ENCODE peak calls at places on chromosome 22, in nine cellular contexts. F is astrocyte, I is Calu3, O is astrocyte of the spinal cord, S is hepatocyte, Y is transverse colon, H is GM06990, W is HFF-Myc, V is neural crest cell. N is an unnamed sample.

GRCh38 chr22:44746061-44746789 is 6.2 kb upstream of the ARHGAP8 start:
- DNase-seq in O (no peak), H (no peak), V (no peak), S (no peak), Y (no peak), F (no peak), I (no peak), W (no peak), N (no peak)

GRCh38 chr22:47596176-47596690 is 833.8 kb downstream of the TBC1D22A start:
- DNase-seq in S (no peak), O (no peak), Y (no peak), W (no peak), H (no peak), I (no peak), V (no peak), F (no peak), N (no peak)

GRCh38 chr22:29623553-29624169 is 20.2 kb downstream of the NF2 start:
- DNase-seq in H (no peak), V (no peak), I (no peak), W (no peak), Y (no peak), O (no peak), F (no peak), S (no peak), N (no peak)

GRCh38 chr22:19169947-19170318 is 8.6 kb downstream of the SLC25A1 start:
- DNase-seq in S (no peak), I (no peak), O (no peak), H (no peak), W (no peak), F (no peak), V (no peak), Y (no peak), N (no peak)

GRCh38 chr22:35174398-35174797 is 82.9 kb upstream of the HMGXB4 start:
- DNase-seq in Y (no peak), I (no peak), H (no peak), O (no peak), F (no peak), S (no peak), V (no peak), W (no peak), N (no peak)

GRCh38 chr22:31628969-31629723 is 32.9 kb downstream of the PISD start:
- DNase-seq in V (no peak), H (no peak), I (no peak), O (no peak), Y (no peak), W (no peak), F (no peak), S (no peak), N (no peak)

GRCh38 chr22:17807571-17808410 is 33.5 kb upstream of the BID start:
- DNase-seq in W (no peak), F (peak), H (no peak), S (no peak), Y (no peak), I (no peak), V (no peak), O (peak), N (no peak)

GRCh38 chr22:42654696-42655095 is 5.5 kb upstream of the CYB5R3 start:
- DNase-seq in I (no peak), O (no peak), V (no peak), F (no peak), W (no peak), Y (no peak), H (no peak), S (no peak), N (no peak)

GRCh38 chr22:50633771-50634170 is 5.8 kb upstream of the ARSA start:
- DNase-seq in V (no peak), W (no peak), Y (no peak), I (no peak), S (no peak), F (no peak), H (no peak), O (no peak), N (no peak)

GRCh38 chr22:27851974-27852713 is 50.6 kb upstream of the MN1 start:
- DNase-seq in V (no peak), W (no peak), Y (no peak), H (no peak), I (no peak), O (no peak), S (no peak), F (no peak), N (no peak)

GRCh38 chr22:45170001-45170466 is 6.3 kb downstream of the NUP50 start:
- DNase-seq in H (no peak), F (peak), S (no peak), Y (no peak), W (no peak), V (no peak), I (no peak), O (no peak), N (no peak)

GRCh38 chr22:35023692-35024363 is 42.1 kb upstream of the ISX start:
- DNase-seq in F (no peak), W (peak), V (peak), H (peak), Y (peak), S (peak), O (peak), I (peak), N (no peak)

GRCh38 chr22:42315392-42315756 is 44.9 kb upstream of the TCF20 start:
- DNase-seq in Y (peak), V (no peak), H (no peak), F (no peak), S (no peak), W (no peak), O (no peak), I (no peak), N (no peak)

GRCh38 chr22:42462016-42462415 is 29.8 kb upstream of the NFAM1 start:
- DNase-seq in S (no peak), H (no peak), I (no peak), Y (no peak), O (no peak), V (no peak), W (no peak), F (no peak), N (no peak)

GRCh38 chr22:48318173-48318572 is 1509.5 kb downstream of the BRD1 start:
- DNase-seq in S (no peak), O (no peak), V (no peak), Y (no peak), H (no peak), W (no peak), F (no peak), I (no peak), N (no peak)

GRCh38 chr22:28031383-28031922 is 112.4 kb upstream of the PITPNB start:
- DNase-seq in O (no peak), S (no peak), F (no peak), I (no peak), H (no peak), W (no peak), V (no peak), Y (no peak), N (no peak)

GRCh38 chr22:39250838-39251237 is 6.1 kb upstream of the PDGFB start:
- DNase-seq in O (no peak), F (no peak), I (no peak), W (no peak), Y (no peak), V (no peak), H (no peak), S (no peak), N (no peak)

GRCh38 chr22:17043521-17043920 is 35.5 kb upstream of the GAB4 start:
- DNase-seq in V (no peak), F (no peak), Y (no peak), I (no peak), O (no peak), S (no peak), W (no peak), H (no peak), N (no peak)

GRCh38 chr22:17754233-17754925 is 19.9 kb downstream of the BID start:
- DNase-seq in H (no peak), S (no peak), Y (no peak), V (no peak), O (no peak), F (no peak), W (no peak), I (peak), N (no peak)

GRCh38 chr22:31178859-31179258 is 18.9 kb downstream of the RNF185 start:
- DNase-seq in O (no peak), V (no peak), W (no peak), F (no peak), I (no peak), Y (no peak), S (no peak), H (no peak), N (no peak)

GRCh38 chr22:41437198-41437597 is 9.4 kb downstream of the TOB2 start:
- DNase-seq in V (no peak), W (no peak), O (no peak), Y (no peak), S (no peak), I (no peak), F (no peak), H (no peak), N (no peak)

GRCh38 chr22:35914665-35915476 is 113.8 kb downstream of the RBFOX2 start:
- DNase-seq in O (peak), H (no peak), I (peak), W (peak), S (peak), F (peak), V (peak), Y (peak), N (peak)

GRCh38 chr22:28366856-28367255 is 312.8 kb downstream of the TTC28 start:
- DNase-seq in Y (no peak), S (no peak), W (no peak), F (no peak), I (no peak), V (no peak), H (no peak), O (no peak), N (no peak)

GRCh38 chr22:42836026-42836425 is 21.0 kb downstream of the ARFGAP3 start:
- DNase-seq in Y (no peak), H (no peak), O (no peak), W (no peak), I (no peak), F (no peak), V (no peak), S (no peak), N (no peak)

GRCh38 chr22:45284705-45285305 is at the start of gene UPK3A:
- DNase-seq in S (peak), O (no peak), W (no peak), Y (peak), F (no peak), I (peak), V (peak), H (peak), N (no peak)

GRCh38 chr22:32637951-32638350 is 163.3 kb downstream of the FBXO7 start:
- DNase-seq in Y (no peak), I (no peak), S (no peak), H (no peak), V (no peak), O (no peak), F (no peak), W (no peak), N (no peak)

GRCh38 chr22:41361716-41362310 is 19.9 kb upstream of the TEF start:
- DNase-seq in H (no peak), V (no peak), I (no peak), Y (no peak), S (no peak), O (peak), W (no peak), F (peak), N (no peak)

GRCh38 chr22:23520875-23521441 is 59.1 kb downstream of the IGLL1 start:
- DNase-seq in Y (no peak), F (no peak), H (no peak), S (peak), I (no peak), O (peak), V (peak), W (no peak), N (peak)

GRCh38 chr22:43381693-43382092 is 30.1 kb upstream of the MPPED1 start:
- DNase-seq in I (no peak), V (no peak), Y (peak), O (no peak), S (no peak), W (no peak), F (no peak), H (no peak), N (no peak)

GRCh38 chr22:33361581-33361980 is 303.4 kb upstream of the SYN3 start:
- DNase-seq in I (no peak), S (no peak), Y (no peak), V (no peak), O (no peak), W (no peak), F (peak), H (no peak), N (no peak)

GRCh38 chr22:41919357-41920224 is 4.7 kb upstream of the SHISA8 start:
- DNase-seq in V (peak), H (peak), O (peak), S (peak), W (no peak), Y (peak), I (no peak), F (no peak), N (no peak)

DNA sequence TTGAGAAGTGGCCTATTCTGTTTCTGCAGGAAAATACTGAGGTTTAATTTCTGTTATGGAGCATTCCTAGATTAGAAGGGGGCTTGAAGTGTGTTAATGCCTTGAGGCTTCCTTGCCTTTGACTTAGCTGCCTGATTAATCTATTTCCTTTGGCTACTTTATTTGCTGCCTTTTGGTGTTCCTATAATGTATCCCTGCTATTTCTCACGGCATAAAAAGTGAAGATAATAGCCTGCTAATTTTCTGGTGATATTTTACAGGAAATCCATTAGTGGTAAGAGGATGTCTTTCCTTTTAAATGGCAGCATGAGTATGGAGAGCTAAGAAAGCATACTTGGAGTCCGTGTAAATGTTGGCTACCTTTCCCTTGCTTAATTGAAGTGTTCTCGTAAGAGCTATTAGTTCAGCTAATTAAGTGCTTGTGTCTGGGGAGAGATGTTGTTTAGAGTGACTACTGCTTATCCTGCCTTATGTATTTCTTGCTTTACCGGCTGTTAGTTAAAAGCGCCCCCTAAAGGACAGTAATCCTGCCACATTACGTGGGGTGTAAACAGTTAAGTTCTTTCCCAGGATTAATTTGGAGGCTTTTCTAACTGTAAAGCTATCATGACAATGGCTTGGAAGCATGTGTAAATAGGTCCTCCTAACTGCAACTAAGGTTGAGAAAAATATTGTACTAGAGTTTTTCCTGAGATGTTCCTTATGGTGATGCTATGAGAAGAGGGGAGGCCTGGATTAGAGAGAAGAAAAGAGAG is 45.6 kb downstream of the ZNF280B start:
- DNase-seq in F (no peak), Y (no peak), O (no peak), V (no peak), I (no peak), W (no peak), H (no peak), S (no peak), N (no peak)
- TF ChIP-seq CTCF in F (peak), Y (no peak), O (peak), V (peak), I (no peak), W (peak), H (peak), S (no peak), N (peak)

DNA sequence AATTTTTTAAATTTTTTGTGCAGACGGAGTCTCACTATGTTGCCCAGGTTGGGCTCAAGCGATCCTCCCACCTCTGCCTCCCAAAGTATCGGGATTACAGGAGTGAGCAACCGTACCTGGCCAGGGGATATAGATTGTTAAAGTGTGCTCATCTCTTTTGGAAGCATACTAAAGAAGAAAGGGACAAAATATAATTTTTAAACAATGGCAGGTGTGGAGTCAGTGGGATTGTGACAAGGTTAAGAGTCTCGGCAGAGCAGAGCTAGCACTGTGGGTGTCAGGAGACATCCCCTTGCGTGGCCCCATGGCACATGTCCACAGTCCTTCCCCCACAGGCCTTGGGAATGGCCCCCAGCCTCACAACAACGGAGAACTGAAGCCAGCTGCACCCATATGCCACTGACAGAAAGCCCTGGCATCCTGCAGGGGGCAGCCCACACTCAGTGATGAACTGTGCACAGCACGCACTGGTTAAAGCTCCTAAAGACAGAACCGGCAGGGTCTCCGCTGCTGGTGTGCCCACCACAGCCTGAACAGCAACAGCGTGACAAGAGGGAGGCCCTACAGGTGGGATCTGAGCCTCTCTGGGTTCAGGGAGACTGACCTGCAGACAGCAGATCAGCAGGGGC is 29.9 kb downstream of the SERPIND1 start:
- DNase-seq in I (peak), O (peak), H (no peak), S (peak), V (peak), W (peak), F (no peak), Y (peak), N (peak)
- TF ChIP-seq CTCF in I (peak), O (peak), H (peak), S (peak), V (peak), W (peak), F (peak), Y (peak), N (peak)

GRCh38 chr22:49549256-49549655 is 278.4 kb downstream of the BRD1 start:
- DNase-seq in H (no peak), F (no peak), O (no peak), V (no peak), Y (no peak), I (no peak), W (no peak), S (no peak), N (no peak)
- TF ChIP-seq CTCF in H (no peak), F (no peak), O (no peak), V (no peak), Y (no peak), I (no peak), W (no peak), S (no peak), N (no peak)

GRCh38 chr22:25110596-25110845 is 89.1 kb upstream of the CRYBB3 start:
- DNase-seq in I (no peak), H (no peak), Y (no peak), V (no peak), S (no peak), O (no peak), W (no peak), F (no peak), N (no peak)
- TF ChIP-seq CTCF in I (no peak), H (no peak), Y (no peak), V (no peak), S (no peak), O (no peak), W (no peak), F (no peak), N (no peak)

DNA sequence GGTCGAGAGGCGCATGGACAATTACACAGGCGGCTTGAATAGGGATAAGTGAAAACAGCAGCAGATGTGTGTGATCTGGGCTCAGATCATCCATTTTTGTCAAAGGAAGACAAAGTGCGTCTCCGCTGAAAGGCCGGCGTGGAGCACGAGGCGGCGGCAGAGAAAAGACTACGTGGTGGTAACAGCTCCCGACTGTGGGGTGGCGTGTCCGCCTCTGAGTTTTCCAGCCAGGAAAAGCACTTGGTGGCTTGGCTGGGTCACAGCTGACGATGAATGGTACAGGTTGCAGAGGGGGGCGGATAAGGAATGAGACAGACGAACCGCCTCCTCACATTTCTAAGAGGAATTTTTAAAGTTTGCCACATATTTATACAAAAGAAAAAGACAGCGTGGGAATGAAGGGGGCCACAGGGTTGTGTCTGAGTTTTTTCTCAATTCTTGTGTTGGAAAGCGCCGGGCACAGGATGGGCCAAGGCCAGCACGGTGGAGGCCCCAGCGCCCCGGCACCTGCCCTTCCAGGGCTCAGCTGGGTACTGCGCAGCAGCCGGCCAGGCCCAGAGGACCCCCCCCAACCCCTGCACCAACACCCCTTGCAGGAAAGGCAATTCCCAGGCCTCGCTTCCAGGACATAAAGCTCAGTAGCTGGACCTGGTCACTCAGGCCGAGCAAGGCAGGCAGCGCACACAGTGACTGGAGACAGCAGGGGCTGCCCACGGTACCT is 80.5 kb downstream of the TRMU start:
- DNase-seq in I (no peak), V (no peak), Y (no peak), W (no peak), H (no peak), O (peak), F (peak), S (no peak), N (no peak)
- TF ChIP-seq CTCF in I (no peak), V (no peak), Y (no peak), W (no peak), H (no peak), O (peak), F (no peak), S (no peak), N (no peak)

GRCh38 chr22:37508431-37508963 is 10.7 kb downstream of the CARD10 start:
- DNase-seq in H (no peak), I (no peak), V (no peak), F (no peak), W (no peak), S (no peak), O (no peak), Y (no peak), N (no peak)
- TF ChIP-seq CTCF in H (no peak), I (no peak), V (no peak), F (no peak), W (no peak), S (no peak), O (no peak), Y (peak), N (peak)